ENCODE peak calls at places on chromosomes 3 and 15, in five cellular contexts. H is NCI-H2029 treated with DMSO at 0.1 percent for 48 hours; W is A172; B is stimulated activated CD4-positive, alpha-beta T cell treated with anti-CD3 and anti-CD28 coated beads, Interleukin-12 subunit alpha, Interleukin-12 subunit beta, amount 100 ng/mL, for 4 hours; V is M059J. J is an unnamed sample.

GRCh38 chr3:43736558-43736995 is 45.8 kb downstream of the ABHD5 start:
- DNase-seq in B (no peak), W (peak), H (no peak), V (no peak), J (no peak)

GRCh38 chr3:184135149-184135910 is at the start of gene EIF2B5:
- DNase-seq in W (peak), B (peak), V (peak), H (peak), J (peak)

GRCh38 chr3:73401616-73402265 is 223.0 kb downstream of the PDZRN3 start:
- DNase-seq in W (no peak), B (no peak), V (no peak), H (no peak), J (no peak)

GRCh38 chr3:52834871-52835501 is at the start of gene MUSTN1:
- DNase-seq in V (no peak), W (no peak), H (no peak), B (no peak), J (no peak)

GRCh38 chr15:74193305-74193718 is 9.3 kb downstream of the STRA6 start:
- DNase-seq in H (no peak), W (peak), V (peak), B (no peak), J (peak)

GRCh38 chr3:120855665-120856437 is 52.2 kb upstream of the STXBP5L start:
- DNase-seq in W (peak), V (peak), H (peak), B (no peak), J (peak)

GRCh38 chr15:68620721-68621528 is 42.1 kb downstream of the CORO2B start:
- DNase-seq in B (no peak), W (no peak), V (peak), H (peak), J (peak)

GRCh38 chr3:177035678-177036077 is 161.6 kb downstream of the TBL1XR1 start:
- DNase-seq in V (no peak), H (peak), W (no peak), B (no peak), J (no peak)

GRCh38 chr3:196788509-196788908 is 48.9 kb downstream of the PAK2 start:
- DNase-seq in V (no peak), B (no peak), W (no peak), H (no peak), J (no peak)

GRCh38 chr3:142987080-142987700 is 14.2 kb upstream of the U2SURP start:
- DNase-seq in V (peak), H (peak), W (peak), B (no peak), J (peak)

GRCh38 chr15:90529369-90530249 is at the start of gene CRTC3:
- DNase-seq in W (no peak), V (peak), B (peak), H (no peak), J (peak)

GRCh38 chr15:68783226-68784054 is 37.3 kb downstream of the ANP32A start:
- DNase-seq in W (no peak), B (peak), V (peak), H (no peak), J (peak)

J was measured in epithelial cell of esophagus.